ENCODE peak calls at places on chromosomes 5 and 9, in nine cellular contexts. D, Q, S, G, C, P, B, V and N are unnamed samples.

GRCh38 chr5:54315736-54316135 is 5.4 kb upstream of the ARL15 start:
- DNase-seq in D (no peak), Q (no peak), S (no peak), G (no peak), C (no peak), P (no peak), B (no peak), V (no peak), N (no peak)

GRCh38 chr5:125134216-125135081 is 388.0 kb upstream of the ZNF608 start:
- DNase-seq in D (no peak), Q (peak), S (no peak), G (no peak), C (no peak), P (peak), B (no peak), V (no peak), N (no peak)

GRCh38 chr5:62977641-62978040 is 399.0 kb downstream of the LRRC70 start:
- DNase-seq in D (peak), Q (no peak), S (no peak), G (no peak), C (no peak), P (no peak), B (no peak), V (peak), N (no peak)

GRCh38 chr5:28014779-28015178 is 976.4 kb upstream of the CDH9 start:
- DNase-seq in D (peak), Q (no peak), S (peak), G (peak), C (no peak), P (peak), B (no peak), V (no peak), N (no peak)

GRCh38 chr5:89893546-89893945 is 516.0 kb downstream of the CETN3 start:
- DNase-seq in D (no peak), Q (no peak), S (no peak), G (no peak), C (no peak), P (no peak), B (no peak), V (no peak), N (no peak)

GRCh38 chr5:108380531-108381021 is 1.3 kb downstream of the FBXL17 start:
- DNase-seq in D (peak), Q (peak), S (no peak), G (peak), C (peak), P (peak), B (peak), V (peak), N (peak)

GRCh38 chr9:93501406-93501805 is 48.0 kb upstream of the FAM120AOS start:
- DNase-seq in D (no peak), Q (peak), S (no peak), G (no peak), C (no peak), P (peak), B (no peak), V (no peak), N (no peak)

GRCh38 chr5:97778451-97778850 is 595.4 kb upstream of the RIOK2 start:
- DNase-seq in D (no peak), Q (peak), S (no peak), G (no peak), C (no peak), P (peak), B (no peak), V (no peak), N (no peak)

GRCh38 chr5:89343666-89344065 is 460.7 kb upstream of the MEF2C start:
- DNase-seq in D (no peak), Q (peak), S (no peak), G (no peak), C (no peak), P (peak), B (no peak), V (peak), N (no peak)

GRCh38 chr9:95349109-95350038 is 31.9 kb upstream of the FANCC start:
- DNase-seq in D (peak), Q (no peak), S (no peak), G (peak), C (peak), P (no peak), B (no peak), V (no peak), N (no peak)